ENCODE peak calls at places on chromosomes 6 and 20, in five cellular contexts. W is HCT116, H is PC-3, G is left lung, B is neuronal stem cell. Y is an unnamed sample.

GRCh38 chr6:169931223-169931760 is 179.9 kb downstream of the ERMARD start:
- DNase-seq in B (no peak), W (no peak), G (no peak), H (no peak), Y (no peak)

GRCh38 chr6:80341330-80341729 is 234.9 kb downstream of the BCKDHB start:
- DNase-seq in H (no peak), B (no peak), G (no peak), W (no peak), Y (no peak)

GRCh38 chr6:148329568-148330299 is 12.9 kb upstream of the SASH1 start:
- DNase-seq in B (no peak), W (no peak), H (peak; percentile 43), G (no peak), Y (peak; percentile 70)

GRCh38 chr6:137910424-137910834 is 43.4 kb downstream of the TNFAIP3 start:
- DNase-seq in W (no peak), B (no peak), H (no peak), G (peak; percentile 46), Y (no peak)

GRCh38 chr6:46329568-46329967 is 158.8 kb upstream of the ENPP5 start:
- DNase-seq in W (no peak), G (no peak), H (no peak), B (no peak), Y (no peak)

GRCh38 chr20:49630396-49630951 is 62.5 kb upstream of the PTGIS start:
- DNase-seq in W (no peak), G (peak; percentile 75), H (no peak), B (no peak), Y (no peak)

GRCh38 chr20:17493173-17493572 is 38.0 kb downstream of the BFSP1 start:
- DNase-seq in B (no peak), G (no peak), W (no peak), H (no peak), Y (no peak)

GRCh38 chr6:56356431-56356830 is 109.1 kb upstream of the COL21A1 start:
- DNase-seq in H (peak; percentile 64), B (no peak), G (no peak), W (no peak), Y (no peak)

GRCh38 chr6:52881996-52882841 is 27.3 kb downstream of the GSTA3 start:
- DNase-seq in B (peak; percentile 50), H (peak; percentile 84), W (peak; percentile 55), G (peak; percentile 62), Y (peak; percentile 66)

GRCh38 chr6:141562181-141562800 is 570.4 kb upstream of the GJE1 start:
- DNase-seq in B (no peak), W (no peak), G (peak; percentile 33), H (peak; percentile 49), Y (no peak)

GRCh38 chr20:58587467-58587866 is 63.6 kb upstream of the STX16 start:
- DNase-seq in G (no peak), B (no peak), W (no peak), H (no peak), Y (no peak)

GRCh38 chr20:58596244-58597010 is 54.7 kb upstream of the STX16 start:
- DNase-seq in G (no peak), B (no peak), H (no peak), W (no peak), Y (no peak)

GRCh38 chr20:58593880-58594473 is 57.1 kb upstream of the STX16 start:
- DNase-seq in B (no peak), H (no peak), G (no peak), W (no peak), Y (no peak)

GRCh38 chr20:58595167-58595566 is 55.9 kb upstream of the STX16 start:
- DNase-seq in B (no peak), W (no peak), G (no peak), H (peak; percentile 13), Y (no peak)

GRCh38 chr20:58592076-58592695 is 58.9 kb upstream of the STX16 start:
- DNase-seq in G (no peak), W (no peak), H (no peak), B (no peak), Y (no peak)
- H3K27me3 ChIP-seq in G (peaks cover 13% of the 10 kb centered on the region), W (peaks cover 46% of the 10 kb centered on the region), H (peaks cover 5% of the 10 kb centered on the region), B (peaks cover 59% of the 10 kb centered on the region), Y (peaks cover 68% of the 10 kb centered on the region)

DNA sequence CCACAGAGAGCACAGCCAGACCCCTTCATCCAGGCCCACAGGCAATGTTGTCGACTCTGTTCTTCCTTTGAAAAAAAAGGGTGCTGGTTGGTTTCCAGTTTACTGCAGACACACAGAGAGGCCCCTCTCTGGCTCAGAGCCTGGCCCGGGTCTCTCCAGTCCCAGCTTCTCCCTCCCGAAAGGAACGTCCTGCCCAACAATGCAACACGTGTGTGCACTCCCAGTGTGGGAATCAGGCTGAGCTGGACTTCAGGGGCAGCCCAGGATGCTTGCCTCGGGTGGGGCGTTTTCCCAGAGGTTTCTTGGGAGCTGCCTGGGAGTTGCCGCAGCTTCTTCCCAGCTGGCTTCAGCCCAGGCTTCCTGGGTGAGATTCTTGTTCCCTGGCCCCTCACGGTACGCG is 4.6 kb upstream of the NKAIN4 start:
- DNase-seq in H (no peak), W (no peak), G (no peak), B (no peak), Y (no peak)
- H3K27ac ChIP-seq in H (no peak overlapping the region), W (no peak overlapping the region), G (no peak overlapping the region), B (no peak overlapping the region), Y (no peak overlapping the region)

DNA sequence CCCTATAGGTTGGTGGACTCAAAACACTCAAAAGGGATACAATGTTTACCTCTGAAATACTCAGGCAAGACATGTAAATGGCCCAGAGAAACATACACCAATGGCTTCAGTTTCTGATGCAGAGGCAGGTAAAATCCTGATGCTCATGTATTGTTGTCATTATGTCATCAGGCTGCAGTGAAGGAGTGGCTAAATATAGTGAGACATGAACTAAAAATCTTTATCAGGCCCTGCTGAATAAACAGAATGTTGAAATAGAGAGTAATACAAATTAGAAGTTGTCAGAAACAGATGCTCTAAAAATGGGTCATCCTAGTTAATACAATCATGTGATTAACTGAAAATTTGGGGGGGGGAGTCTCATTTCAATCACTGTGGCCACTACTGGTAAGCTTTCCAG is 20.4 kb downstream of the PTPRK start:
- DNase-seq in G (no peak), B (no peak), W (no peak), H (peak; percentile 46), Y (no peak)
- H3K4me1 ChIP-seq in G (peaks cover 7% of the 10 kb centered on the region), B (no peaks in the 10 kb centered on the region), W (no peaks in the 10 kb centered on the region), H (peaks cover 65% of the 10 kb centered on the region), Y (peaks cover 11% of the 10 kb centered on the region)

DNA sequence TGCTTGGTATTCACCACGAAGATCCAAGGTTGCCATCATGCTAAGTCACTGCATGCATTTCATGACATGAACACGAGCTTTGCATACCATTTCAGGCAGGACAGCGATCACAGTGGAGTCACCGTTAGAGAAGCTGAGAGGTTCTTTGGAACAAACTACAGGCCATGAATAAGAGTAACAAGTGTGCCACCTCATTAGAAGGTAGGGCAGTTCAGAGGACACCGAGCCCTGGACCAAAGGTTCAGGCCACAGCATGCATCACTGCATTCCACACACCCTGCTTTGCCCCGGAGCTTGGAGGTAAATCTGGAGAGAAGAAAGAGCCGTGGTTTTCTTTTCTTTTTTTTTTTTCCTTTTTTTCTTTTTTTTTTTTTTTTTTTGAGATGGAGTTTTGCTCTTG is 66.9 kb upstream of the CDH4 start:
- DNase-seq in G (no peak), H (no peak), B (no peak), W (no peak), Y (no peak)
- H3K27me3 ChIP-seq in G (peaks cover 12% of the 10 kb centered on the region), H (peaks cover 16% of the 10 kb centered on the region), B (peaks cover 37% of the 10 kb centered on the region), W (no peaks in the 10 kb centered on the region), Y (no peaks in the 10 kb centered on the region)

DNA sequence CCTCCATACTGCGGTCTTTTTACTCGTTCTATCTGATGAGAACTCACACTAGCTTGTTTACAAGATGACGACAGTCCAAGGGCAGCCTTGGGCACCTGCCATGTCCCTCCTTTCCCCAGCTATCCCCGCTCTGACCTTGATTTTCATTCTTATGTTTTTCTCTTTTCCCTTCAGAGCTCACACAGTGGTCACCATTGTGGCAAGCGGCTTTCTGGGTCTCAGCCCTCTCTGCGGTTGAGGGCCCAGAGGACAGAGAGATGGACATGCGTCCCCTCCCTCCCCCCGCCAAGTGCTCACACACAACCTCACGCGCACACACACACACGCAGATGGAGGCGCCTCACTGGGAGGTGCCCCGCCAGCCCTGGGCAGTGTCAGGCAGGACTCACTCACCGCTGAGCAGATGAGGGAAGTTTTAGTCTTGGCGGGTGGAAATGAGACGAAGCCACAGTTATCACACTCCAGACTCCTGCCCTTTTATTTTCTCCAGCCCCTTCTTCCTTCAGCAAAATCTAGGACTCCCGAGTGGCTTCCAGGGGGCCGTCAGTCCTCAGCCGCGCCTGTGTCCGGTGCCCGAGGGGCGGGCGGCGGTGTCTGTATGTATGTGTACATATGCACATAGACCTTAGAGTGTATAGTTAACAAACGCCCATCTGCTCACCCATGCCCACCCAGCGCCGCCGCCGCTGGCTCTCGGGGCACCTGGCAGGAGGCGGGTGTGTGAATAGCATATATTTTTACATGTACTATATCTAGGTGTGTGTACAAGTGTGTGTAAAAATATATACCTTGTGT is 13.8 kb upstream of the MYL9 start:
- DNase-seq in B (no peak), G (no peak), H (no peak), W (no peak), Y (no peak)
- H3K27ac ChIP-seq in B (no peak overlapping the region), G (no peak overlapping the region), H (no peak overlapping the region), W (no peak overlapping the region), Y (no peak overlapping the region)

DNA sequence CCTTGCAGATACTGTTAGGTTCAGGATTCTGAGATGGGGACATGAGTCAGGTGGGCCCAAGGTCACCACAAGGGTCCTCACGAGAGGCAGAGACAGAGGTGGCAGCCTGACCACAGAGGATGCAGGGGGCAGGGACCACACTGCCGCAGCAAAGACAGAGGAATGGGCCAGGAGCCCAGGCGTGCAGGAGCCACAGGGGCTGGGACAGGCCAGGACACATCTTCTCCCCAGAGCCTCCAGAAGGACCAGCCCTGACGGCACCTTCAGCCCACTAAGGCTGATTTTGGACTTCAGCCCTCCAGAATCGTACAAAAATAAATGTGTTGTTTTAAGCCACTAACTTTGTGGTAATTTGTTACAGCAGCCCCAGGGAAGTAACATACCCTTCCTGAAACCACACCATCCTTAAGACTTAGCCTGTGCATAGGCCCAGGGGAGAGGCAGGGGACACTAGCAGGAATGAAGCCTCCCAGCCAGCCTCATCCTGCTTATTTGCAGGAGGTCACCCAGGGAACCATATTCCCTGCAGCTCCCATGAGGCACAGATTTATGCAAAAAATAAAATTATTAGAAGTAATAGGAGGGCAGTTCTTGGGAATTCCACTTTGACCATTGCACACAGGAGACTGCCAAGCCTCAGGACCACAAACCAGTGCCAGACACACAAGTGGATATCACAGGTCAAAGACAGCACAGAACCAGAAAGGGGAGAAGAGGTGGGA is 119.3 kb upstream of the CST7 start:
- DNase-seq in H (no peak), W (no peak), G (no peak), B (no peak), Y (no peak)
- H3K4me1 ChIP-seq in H (no peaks in the 10 kb centered on the region), W (no peaks in the 10 kb centered on the region), G (no peaks in the 10 kb centered on the region), B (no peaks in the 10 kb centered on the region), Y (no peaks in the 10 kb centered on the region)

GRCh38 chr6:4301871-4302270 is 166.5 kb upstream of the ECI2 start:
- DNase-seq in W (no peak), H (no peak), G (no peak), B (no peak), Y (no peak)
- H3K27me3 ChIP-seq in W (no peaks in the 10 kb centered on the region), H (no peaks in the 10 kb centered on the region), G (no peaks in the 10 kb centered on the region), B (no peaks in the 10 kb centered on the region), Y (no peaks in the 10 kb centered on the region)

DNA sequence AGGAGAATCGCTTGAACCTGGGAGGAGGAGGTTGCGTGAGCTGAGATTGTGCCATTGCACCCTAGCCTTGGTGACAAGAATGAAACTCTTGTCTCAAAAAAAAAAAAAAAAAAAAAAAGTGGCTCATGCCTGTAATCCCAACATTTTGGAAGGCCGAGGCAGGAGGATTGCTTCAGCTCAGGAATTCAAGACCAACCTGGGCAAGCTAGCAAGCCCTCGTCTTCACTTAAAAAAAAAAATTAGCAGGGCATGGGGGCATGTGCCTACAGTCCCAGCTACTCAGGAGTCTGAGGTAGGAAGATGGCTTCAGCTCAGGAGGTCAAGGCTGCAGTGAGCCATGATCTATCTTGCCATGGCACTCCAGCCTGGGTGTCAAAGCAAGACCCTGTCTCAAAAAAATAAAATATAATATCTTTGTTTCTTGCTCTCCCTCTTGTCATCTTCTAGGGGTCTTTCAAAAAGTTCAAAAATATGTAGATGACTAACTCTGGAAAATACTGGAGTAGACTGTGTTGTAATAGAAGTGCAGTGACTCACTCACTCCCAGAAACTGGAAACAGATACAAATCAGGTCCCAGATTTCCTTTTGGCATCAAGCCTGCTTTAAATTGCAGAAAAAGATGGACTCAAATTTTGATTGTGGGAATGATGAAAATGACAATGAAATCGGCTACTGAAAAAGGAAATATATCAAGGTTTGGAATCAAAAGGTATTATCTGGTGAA is 2.8 kb upstream of the GINM1 start:
- DNase-seq in G (no peak), H (peak; percentile 68), W (no peak), B (no peak), Y (peak; percentile 70)
- H3K27ac ChIP-seq in G (no peak overlapping the region), H (no peak overlapping the region), W (no peak overlapping the region), B (no peak overlapping the region), Y (peak overlapping the region; percentile 70)

Y was measured in foreskin keratinocyte.